ENCODE peak calls at places on chromosomes 6 and 20, in ten cellular contexts. U is left ventricle myocardium inferior, L is pancreas, S is GM23338, X is natural killer cell, O is OCI-LY7, V is omental fat pad, H is cardiac muscle cell, E is uterus, Z is AG09319. Y is an unnamed sample.

GRCh38 chr20:1832634-1833033 is 62.6 kb upstream of the SIRPA start:
- DNase-seq in H (peak), V (no peak), O (no peak), S (no peak), Z (no peak), L (no peak), E (no peak), X (no peak), U (no peak), Y (no peak)

GRCh38 chr6:108562503-108562993 is 1.8 kb downstream of the FOXO3 start:
- DNase-seq in Z (no peak), H (peak), E (peak), O (no peak), U (peak), V (no peak), X (no peak), S (peak), L (peak), Y (peak)

GRCh38 chr6:159996626-159997497 is 28.0 kb downstream of the IGF2R start:
- DNase-seq in O (no peak), E (no peak), S (no peak), H (no peak), X (no peak), L (no peak), Z (no peak), V (no peak), U (no peak), Y (no peak)

GRCh38 chr6:150377211-150377781 is 8.5 kb downstream of the IYD start:
- DNase-seq in Z (no peak), V (no peak), E (no peak), L (no peak), X (no peak), U (no peak), S (peak), H (peak), O (no peak), Y (no peak)

GRCh38 chr20:54194724-54195438 is 13.0 kb upstream of the PFDN4 start:
- DNase-seq in O (no peak), X (no peak), Z (no peak), V (no peak), E (no peak), S (no peak), L (no peak), H (no peak), U (no peak), Y (no peak)

GRCh38 chr6:108948252-108948651 is 100.0 kb downstream of the ARMC2 start:
- DNase-seq in E (no peak), U (no peak), O (no peak), H (no peak), L (no peak), X (no peak), S (no peak), Z (no peak), V (no peak), Y (no peak)

GRCh38 chr20:38034108-38034649 is 633 bp downstream of the RPRD1B start:
- DNase-seq in Z (no peak), H (no peak), V (no peak), S (no peak), O (peak), L (no peak), U (no peak), E (no peak), X (no peak), Y (no peak)

GRCh38 chr6:29589423-29590048 is 4.6 kb downstream of the OR2H2 start:
- DNase-seq in H (peak), L (no peak), U (no peak), V (no peak), E (peak), S (peak), O (peak), X (no peak), Z (peak), Y (peak)

GRCh38 chr6:1610497-1611321 is 994 bp downstream of the FOXC1 start:
- DNase-seq in O (no peak), E (no peak), H (no peak), S (peak), X (no peak), V (no peak), U (no peak), Z (no peak), L (peak), Y (peak)

GRCh38 chr20:45783656-45784294 is 7.9 kb downstream of the WFDC3 start:
- DNase-seq in U (peak), O (no peak), L (peak), E (no peak), H (no peak), X (no peak), Z (no peak), S (no peak), V (no peak), Y (no peak)

GRCh38 chr6:20693466-20694063 is 159.3 kb downstream of the CDKAL1 start:
- DNase-seq in X (no peak), Z (peak), S (no peak), V (no peak), O (no peak), E (no peak), U (no peak), H (no peak), L (no peak), Y (no peak)

GRCh38 chr6:154888896-154889295 is 106.2 kb upstream of the TIAM2 start:
- DNase-seq in L (no peak), O (no peak), Z (no peak), U (no peak), E (no peak), H (no peak), S (no peak), V (no peak), X (no peak), Y (no peak)

GRCh38 chr6:67935976-67936477 is 699.1 kb upstream of the ADGRB3 start:
- DNase-seq in O (no peak), Z (no peak), V (no peak), X (no peak), L (no peak), E (no peak), H (no peak), S (no peak), U (no peak), Y (no peak)

GRCh38 chr6:67933278-67933677 is 701.8 kb upstream of the ADGRB3 start:
- DNase-seq in S (peak), E (no peak), X (no peak), O (peak), Z (no peak), L (no peak), H (no peak), V (no peak), U (no peak), Y (no peak)
- TF ChIP-seq CTCF in S (peak), E (no peak), X (no peak), O (peak), Z (no peak), L (no peak), H (no peak), V (no peak), U (no peak), Y (no peak)

GRCh38 chr6:137722749-137723272 is 144.2 kb upstream of the TNFAIP3 start:
- DNase-seq in O (no peak), Z (no peak), L (no peak), E (no peak), H (no peak), V (no peak), S (no peak), U (no peak), X (no peak), Y (no peak)

GRCh38 chr6:137725949-137726348 is 141.1 kb upstream of the TNFAIP3 start:
- DNase-seq in O (no peak), Z (no peak), L (no peak), H (no peak), X (no peak), V (no peak), E (no peak), S (no peak), U (no peak), Y (no peak)

GRCh38 chr6:137723273-137724017 is 143.6 kb upstream of the TNFAIP3 start:
- DNase-seq in O (no peak), U (no peak), E (no peak), S (no peak), Z (no peak), X (no peak), V (no peak), H (no peak), L (no peak), Y (no peak)

GRCh38 chr6:137724495-137725211 is 142.4 kb upstream of the TNFAIP3 start:
- DNase-seq in H (no peak), Z (no peak), S (no peak), X (no peak), U (no peak), E (no peak), L (no peak), O (no peak), V (no peak), Y (no peak)

DNA sequence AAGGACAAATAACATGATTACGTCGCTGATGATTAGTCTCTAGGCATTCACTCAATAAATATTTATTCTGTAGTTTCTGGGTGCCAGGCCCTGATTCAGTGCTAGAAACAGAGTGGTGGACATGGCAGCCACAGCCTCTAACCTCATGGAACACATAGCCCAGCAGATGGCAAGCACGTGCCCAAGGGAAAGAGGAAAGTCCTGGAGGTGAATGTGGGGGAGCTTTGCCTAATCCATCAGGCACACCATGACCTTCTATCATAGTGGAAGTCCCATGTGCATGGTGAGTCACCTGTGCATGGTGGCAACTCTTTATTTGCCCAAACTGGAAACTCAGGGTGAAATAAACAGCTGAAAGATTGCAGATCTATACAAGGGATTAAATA is 143.0 kb upstream of the TNFAIP3 start:
- DNase-seq in Z (no peak), E (no peak), V (no peak), L (no peak), H (no peak), X (no peak), S (no peak), O (no peak), U (no peak), Y (no peak)
- TF ChIP-seq CTCF in Z (no peak), E (no peak), V (no peak), L (no peak), H (no peak), X (no peak), S (no peak), O (no peak), U (no peak), Y (no peak)

DNA sequence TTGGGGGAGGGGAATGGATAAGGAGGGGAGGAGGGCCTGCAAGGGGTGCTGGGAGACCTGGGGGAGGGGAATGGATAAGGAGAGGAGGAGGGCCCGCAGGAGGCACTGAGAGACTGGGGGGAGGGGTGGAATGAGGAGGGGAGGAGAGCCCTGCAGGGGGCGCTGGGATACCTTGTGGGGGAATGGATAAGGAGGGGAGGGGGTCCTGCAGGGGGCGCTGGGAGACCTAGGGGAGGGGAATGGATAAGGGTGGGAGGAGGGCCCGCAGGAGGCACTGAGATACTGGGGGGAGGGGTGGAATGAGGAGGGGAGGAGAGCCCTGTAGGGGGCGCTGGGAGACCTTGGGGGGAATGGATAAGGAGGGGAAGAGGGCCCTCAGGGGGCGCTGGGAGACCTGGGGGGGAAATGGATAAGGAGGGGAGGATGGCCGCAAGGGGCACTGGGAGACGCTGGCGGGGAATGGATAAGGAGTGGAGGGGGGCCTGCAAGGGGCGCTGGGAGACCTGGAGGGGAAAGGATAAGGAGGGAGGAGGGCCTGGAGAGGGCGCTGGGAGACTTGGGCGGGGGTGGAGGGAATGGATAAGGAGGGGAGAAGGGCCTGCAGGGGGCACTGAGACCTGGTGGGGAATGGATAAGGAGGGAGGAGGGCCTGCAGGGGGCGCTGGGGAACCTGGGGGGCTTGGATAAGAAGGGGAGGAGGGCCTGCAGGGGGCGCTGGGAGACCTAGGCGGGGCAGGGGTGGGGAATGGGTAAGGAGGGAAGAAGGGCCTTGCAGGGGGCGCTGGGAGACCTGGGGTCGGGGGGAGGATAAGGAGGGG is 1.3 kb upstream of the CTCFL start:
- DNase-seq in Z (no peak), U (no peak), X (no peak), L (no peak), O (peak), H (no peak), E (no peak), V (no peak), S (peak), Y (peak)
- TF ChIP-seq CTCF in Z (no peak), U (no peak), X (no peak), L (no peak), O (peak), H (no peak), E (peak), V (no peak), S (peak), Y (no peak)

DNA sequence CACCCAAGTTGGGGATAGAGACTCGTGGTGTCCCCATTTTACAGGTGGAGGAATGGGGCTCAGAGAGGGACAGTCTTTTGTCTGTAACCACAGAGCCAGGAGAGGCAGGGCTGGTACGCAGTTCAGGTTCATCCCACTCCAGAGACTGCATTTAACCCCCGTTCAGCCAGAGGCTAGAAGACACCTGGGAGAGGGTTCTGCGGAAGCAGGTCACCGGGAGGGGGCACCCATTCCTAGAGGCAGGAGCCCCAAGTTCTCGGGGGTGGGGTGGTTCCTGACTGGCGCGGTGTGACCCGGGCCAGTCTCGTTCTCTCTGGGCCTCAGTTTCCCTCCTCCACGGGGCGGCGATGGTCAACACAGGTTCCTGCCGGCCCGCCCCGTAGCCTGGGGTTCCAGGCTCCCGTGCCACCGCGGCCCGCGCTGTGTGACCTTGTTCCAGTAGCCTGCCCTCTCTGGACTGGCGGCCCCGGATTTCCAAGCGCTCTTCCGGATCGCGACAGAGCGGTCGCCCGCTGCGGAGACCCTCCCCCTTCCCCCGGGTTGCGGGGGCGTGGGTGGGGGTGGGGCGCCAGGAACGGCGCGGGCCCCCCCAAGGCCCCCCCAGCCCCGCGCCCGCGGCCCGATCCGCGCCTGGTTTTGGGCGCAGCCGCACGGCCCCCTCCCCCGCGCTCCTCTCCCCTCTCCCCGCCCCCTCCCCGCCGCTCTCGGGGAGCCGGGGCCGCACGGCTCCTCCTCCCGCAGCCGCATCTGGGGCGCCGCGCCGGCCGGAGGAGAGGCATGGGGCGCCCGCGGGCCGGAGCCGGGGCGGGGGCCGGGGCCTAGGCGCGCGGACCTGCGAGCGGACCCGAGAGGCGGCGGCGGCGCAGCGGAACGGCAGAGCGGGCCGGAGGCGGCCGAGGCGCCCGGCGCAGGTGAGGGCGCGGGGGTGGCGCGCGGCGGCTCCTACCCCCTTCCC is at the start of gene DLGAP4:
- DNase-seq in U (no peak), S (peak), H (peak), X (no peak), O (no peak), V (no peak), L (no peak), E (no peak), Z (no peak), Y (no peak)
- TF ChIP-seq CTCF in U (no peak), S (peak), H (no peak), X (no peak), O (no peak), V (no peak), L (no peak), E (no peak), Z (no peak), Y (no peak)

DNA sequence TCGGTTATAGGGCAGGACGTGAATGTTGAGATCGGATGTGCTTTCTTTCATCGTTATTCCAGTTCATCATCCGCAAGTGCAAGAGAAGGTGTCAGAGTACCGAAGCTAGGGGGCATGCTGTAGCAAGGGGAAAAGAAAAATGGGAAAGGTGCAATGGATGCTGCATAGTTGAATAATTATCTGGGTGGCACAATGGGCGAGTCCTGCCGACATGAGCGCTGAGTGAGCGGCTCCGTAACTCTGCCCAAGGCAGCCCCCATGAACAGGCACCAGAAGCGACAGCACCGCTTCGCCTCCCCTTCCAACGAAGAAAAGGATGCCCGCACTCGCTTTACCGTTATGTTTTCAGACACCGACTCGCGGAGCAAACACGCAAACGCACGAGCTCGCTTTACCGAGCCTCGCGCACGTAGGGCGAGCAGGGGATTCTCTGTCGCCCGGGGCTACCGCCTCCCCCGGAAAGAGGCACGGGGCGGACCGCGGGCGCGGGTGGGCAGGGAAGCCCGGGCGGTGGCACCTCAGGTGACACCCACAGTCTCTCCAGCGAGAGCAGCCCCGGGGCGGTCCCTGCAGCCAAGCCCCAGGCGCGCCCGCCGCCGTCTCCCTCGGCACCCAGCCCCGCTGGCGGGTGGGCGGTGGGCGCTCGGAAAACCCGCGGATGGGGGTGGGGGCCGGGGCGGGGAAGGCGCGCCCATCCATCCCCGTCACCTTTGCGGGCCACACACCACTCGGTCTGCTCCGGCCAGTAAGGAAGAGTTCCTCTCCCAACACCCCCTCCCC is 654 bp downstream of the WASF1 start:
- DNase-seq in O (peak), E (peak), H (peak), V (no peak), S (peak), Z (no peak), L (peak), U (peak), X (peak), Y (peak)
- TF ChIP-seq CTCF in O (peak), E (peak), H (peak), V (no peak), S (peak), Z (peak), L (peak), U (peak), X (no peak), Y (peak)

GRCh38 chr6:141677598-141678211 is 455.0 kb upstream of the GJE1 start:
- DNase-seq in X (no peak), O (peak), Z (no peak), E (no peak), U (no peak), V (no peak), L (no peak), S (peak), H (peak), Y (no peak)

DNA sequence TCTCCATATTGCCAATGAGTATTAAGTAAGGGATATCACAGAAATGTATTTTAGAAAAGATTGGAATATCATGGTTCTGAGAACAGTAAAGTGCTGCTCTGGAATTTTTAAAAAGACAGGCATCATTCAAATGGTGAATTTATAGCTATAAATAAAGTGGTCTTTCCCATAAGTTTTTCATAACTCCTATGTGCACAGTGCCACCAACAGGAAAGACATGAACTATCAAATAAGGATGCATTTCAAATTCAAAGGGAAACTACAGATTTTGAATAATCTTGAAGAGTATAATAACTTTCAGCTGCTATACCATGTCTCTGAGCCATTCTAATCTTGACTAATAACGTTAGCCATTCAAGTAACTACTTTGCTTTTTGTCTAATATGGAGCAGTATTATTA is 456.8 kb upstream of the GJE1 start:
- DNase-seq in U (no peak), V (no peak), X (no peak), O (no peak), Z (no peak), H (no peak), S (no peak), L (no peak), E (no peak), Y (no peak)
- TF ChIP-seq CTCF in U (peak), V (no peak), X (no peak), O (peak), Z (peak), H (peak), S (no peak), L (no peak), E (no peak), Y (no peak)